ENCODE peak calls at places on chromosomes 6 and 20, in ten cellular contexts. One of them, this sample, is unnamed.

GRCh38 chr20:58714340-58714922 is 21.8 kb downstream of the NPEPL1 start:
- DNase-seq in BJ: no peak
- DNase-seq in WERI-Rb-1: no peak
- DNase-seq in HepG2: no peak
- DNase-seq in mucosa of descending colon: peak; percentile 34
- DNase-seq in left ventricle myocardium inferior: peak; percentile 8
- DNase-seq in foreskin fibroblast: no peak
- DNase-seq in ovary: peak; percentile 23
- DNase-seq in Peyer's patch: peak; percentile 44
- DNase-seq in stomach: no peak
- DNase-seq in this sample: peak; percentile 2

GRCh38 chr6:21208114-21208795 is 385.3 kb upstream of the SOX4 start:
- DNase-seq in BJ: no peak
- DNase-seq in WERI-Rb-1: no peak
- DNase-seq in HepG2: peak; percentile 83
- DNase-seq in mucosa of descending colon: no peak
- DNase-seq in left ventricle myocardium inferior: no peak
- DNase-seq in foreskin fibroblast: no peak
- DNase-seq in ovary: no peak
- DNase-seq in Peyer's patch: no peak
- DNase-seq in stomach: no peak
- DNase-seq in this sample: no peak

GRCh38 chr6:376823-377571 is 14.6 kb upstream of the IRF4 start:
- DNase-seq in BJ: no peak
- DNase-seq in WERI-Rb-1: no peak
- DNase-seq in HepG2: no peak
- DNase-seq in mucosa of descending colon: no peak
- DNase-seq in left ventricle myocardium inferior: no peak
- DNase-seq in foreskin fibroblast: no peak
- DNase-seq in ovary: peak; percentile 20
- DNase-seq in Peyer's patch: no peak
- DNase-seq in stomach: no peak
- DNase-seq in this sample: no peak

GRCh38 chr20:8562356-8562755 is 430.3 kb downstream of the PLCB1 start:
- DNase-seq in BJ: no peak
- DNase-seq in WERI-Rb-1: no peak
- DNase-seq in HepG2: no peak
- DNase-seq in mucosa of descending colon: no peak
- DNase-seq in left ventricle myocardium inferior: no peak
- DNase-seq in foreskin fibroblast: no peak
- DNase-seq in ovary: no peak
- DNase-seq in Peyer's patch: no peak
- DNase-seq in stomach: no peak
- DNase-seq in this sample: no peak

GRCh38 chr20:61904456-61904855 is 161.2 kb downstream of the TAF4 start:
- DNase-seq in BJ: no peak
- DNase-seq in WERI-Rb-1: no peak
- DNase-seq in HepG2: no peak
- DNase-seq in mucosa of descending colon: peak; percentile 41
- DNase-seq in left ventricle myocardium inferior: no peak
- DNase-seq in foreskin fibroblast: no peak
- DNase-seq in ovary: no peak
- DNase-seq in Peyer's patch: no peak
- DNase-seq in stomach: no peak
- DNase-seq in this sample: no peak

GRCh38 chr20:47606414-47607207 is 104.9 kb downstream of the NCOA3 start:
- DNase-seq in BJ: no peak
- DNase-seq in WERI-Rb-1: no peak
- DNase-seq in HepG2: no peak
- DNase-seq in mucosa of descending colon: no peak
- DNase-seq in left ventricle myocardium inferior: no peak
- DNase-seq in foreskin fibroblast: no peak
- DNase-seq in ovary: no peak
- DNase-seq in Peyer's patch: no peak
- DNase-seq in stomach: no peak
- DNase-seq in this sample: no peak

GRCh38 chr6:27293436-27294152 is 18.5 kb downstream of the POM121L2 start:
- DNase-seq in BJ: no peak
- DNase-seq in WERI-Rb-1: no peak
- DNase-seq in HepG2: peak; percentile 38
- DNase-seq in mucosa of descending colon: no peak
- DNase-seq in left ventricle myocardium inferior: no peak
- DNase-seq in foreskin fibroblast: peak; percentile 62
- DNase-seq in ovary: no peak
- DNase-seq in Peyer's patch: no peak
- DNase-seq in stomach: no peak
- DNase-seq in this sample: no peak

GRCh38 chr20:36728986-36729385 is 16.9 kb downstream of the NDRG3 start:
- DNase-seq in BJ: no peak
- DNase-seq in WERI-Rb-1: no peak
- DNase-seq in HepG2: peak; percentile 29
- DNase-seq in mucosa of descending colon: no peak
- DNase-seq in left ventricle myocardium inferior: no peak
- DNase-seq in foreskin fibroblast: no peak
- DNase-seq in ovary: no peak
- DNase-seq in Peyer's patch: no peak
- DNase-seq in stomach: no peak
- DNase-seq in this sample: no peak

GRCh38 chr20:36861875-36862801 is 13.8 kb upstream of the TLDC2 start:
- DNase-seq in BJ: peak; percentile 45
- DNase-seq in WERI-Rb-1: peak; percentile 66
- DNase-seq in HepG2: peak; percentile 87
- DNase-seq in mucosa of descending colon: peak; percentile 77
- DNase-seq in left ventricle myocardium inferior: peak; percentile 90
- DNase-seq in foreskin fibroblast: peak; percentile 90
- DNase-seq in ovary: peak; percentile 89
- DNase-seq in Peyer's patch: peak; percentile 70
- DNase-seq in stomach: peak; percentile 52
- DNase-seq in this sample: peak; percentile 98

GRCh38 chr20:33656783-33657703 is 5.1 kb upstream of the C20orf144 start:
- DNase-seq in BJ: no peak
- DNase-seq in WERI-Rb-1: no peak
- DNase-seq in HepG2: no peak
- DNase-seq in mucosa of descending colon: no peak
- DNase-seq in left ventricle myocardium inferior: peak; percentile 11
- DNase-seq in foreskin fibroblast: no peak
- DNase-seq in ovary: peak; percentile 44
- DNase-seq in Peyer's patch: peak; percentile 38
- DNase-seq in stomach: no peak
- DNase-seq in this sample: no peak

DNA sequence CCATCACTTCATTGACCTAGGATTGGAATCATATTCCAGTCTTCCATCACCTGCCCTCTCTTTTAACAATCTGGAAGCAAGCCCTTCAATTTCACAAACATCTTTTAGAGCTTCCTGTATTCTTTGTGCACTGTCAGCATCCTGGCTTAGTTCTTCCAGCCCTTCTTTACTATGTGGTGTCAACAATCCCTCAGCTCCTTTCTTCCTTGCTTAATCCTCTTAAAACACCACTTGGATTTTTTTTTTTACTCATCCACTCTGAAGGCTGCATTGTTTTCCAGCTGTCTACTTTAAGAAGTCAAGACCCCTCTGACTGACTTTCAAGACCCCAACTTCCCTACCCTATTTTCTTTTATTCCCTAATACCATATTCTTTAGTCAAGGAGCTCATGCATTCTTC is 4.5 kb downstream of the MEI4 start:
- DNase-seq in BJ: no peak
- DNase-seq in WERI-Rb-1: no peak
- DNase-seq in HepG2: no peak
- DNase-seq in mucosa of descending colon: no peak
- DNase-seq in left ventricle myocardium inferior: no peak
- DNase-seq in foreskin fibroblast: no peak
- DNase-seq in ovary: no peak
- DNase-seq in Peyer's patch: no peak
- DNase-seq in stomach: no peak
- DNase-seq in this sample: no peak
- TF ChIP-seq CTCF in BJ: no peak
- TF ChIP-seq CTCF in WERI-Rb-1: no peak
- TF ChIP-seq CTCF in HepG2: no peak
- TF ChIP-seq CTCF in mucosa of descending colon: no peak
- TF ChIP-seq CTCF in left ventricle myocardium inferior: no peak
- TF ChIP-seq CTCF in foreskin fibroblast: no peak
- TF ChIP-seq CTCF in ovary: no peak
- TF ChIP-seq CTCF in Peyer's patch: no peak
- TF ChIP-seq CTCF in stomach: no peak
- TF ChIP-seq CTCF in this sample: no peak

DNA sequence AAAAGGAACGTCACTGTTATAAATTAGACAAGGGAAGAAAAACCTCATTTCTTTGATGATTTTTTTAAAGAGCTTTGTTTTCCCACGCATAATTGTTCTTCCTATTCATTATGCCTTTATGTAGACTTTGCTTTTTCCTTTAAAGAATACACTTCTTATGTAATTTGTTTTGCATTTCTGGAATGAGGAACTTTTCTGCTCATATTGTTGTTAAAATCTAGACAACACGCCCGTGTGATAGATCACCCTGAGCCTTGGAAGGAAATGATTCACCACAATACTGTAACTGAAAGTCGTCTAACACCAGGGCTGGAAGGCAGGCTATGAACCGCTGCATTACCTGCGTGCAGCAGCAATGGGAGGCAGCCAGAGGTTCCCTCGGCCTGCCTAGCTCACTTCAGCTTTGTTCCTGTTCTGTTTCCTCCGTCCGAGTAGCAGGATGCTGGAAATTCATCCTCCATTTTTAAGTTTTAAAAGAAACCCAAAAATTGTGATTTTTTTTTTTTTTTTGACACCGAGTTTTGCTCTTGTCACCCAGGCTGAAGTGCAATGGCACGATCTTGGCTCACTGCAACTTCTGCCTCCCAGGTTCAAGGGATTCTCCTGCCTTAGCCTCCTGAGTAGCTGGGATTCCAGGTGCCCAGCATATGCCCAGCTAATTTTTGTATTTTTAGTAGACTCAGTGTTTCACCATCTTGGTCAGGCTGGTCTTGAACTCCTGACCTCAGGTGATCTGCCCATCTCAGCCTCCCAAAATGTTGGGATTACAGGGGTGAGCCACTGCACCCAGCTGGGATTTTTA is 49.6 kb upstream of the ZNF217 start:
- DNase-seq in BJ: peak; percentile 59
- DNase-seq in WERI-Rb-1: no peak
- DNase-seq in HepG2: no peak
- DNase-seq in mucosa of descending colon: peak; percentile 75
- DNase-seq in left ventricle myocardium inferior: no peak
- DNase-seq in foreskin fibroblast: peak; percentile 57
- DNase-seq in ovary: no peak
- DNase-seq in Peyer's patch: peak; percentile 57
- DNase-seq in stomach: peak; percentile 52
- DNase-seq in this sample: peak; percentile 34
- H3K4me3 ChIP-seq in BJ: no peak overlapping the region
- H3K4me3 ChIP-seq in WERI-Rb-1: no peak overlapping the region
- H3K4me3 ChIP-seq in HepG2: peak overlapping the region; percentile 64
- H3K4me3 ChIP-seq in mucosa of descending colon: no peak overlapping the region
- H3K4me3 ChIP-seq in left ventricle myocardium inferior: peak overlapping the region; percentile 22
- H3K4me3 ChIP-seq in foreskin fibroblast: no peak overlapping the region
- H3K4me3 ChIP-seq in ovary: no peak overlapping the region
- H3K4me3 ChIP-seq in Peyer's patch: no peak overlapping the region
- H3K4me3 ChIP-seq in stomach: no peak overlapping the region
- H3K4me3 ChIP-seq in this sample: no peak overlapping the region

DNA sequence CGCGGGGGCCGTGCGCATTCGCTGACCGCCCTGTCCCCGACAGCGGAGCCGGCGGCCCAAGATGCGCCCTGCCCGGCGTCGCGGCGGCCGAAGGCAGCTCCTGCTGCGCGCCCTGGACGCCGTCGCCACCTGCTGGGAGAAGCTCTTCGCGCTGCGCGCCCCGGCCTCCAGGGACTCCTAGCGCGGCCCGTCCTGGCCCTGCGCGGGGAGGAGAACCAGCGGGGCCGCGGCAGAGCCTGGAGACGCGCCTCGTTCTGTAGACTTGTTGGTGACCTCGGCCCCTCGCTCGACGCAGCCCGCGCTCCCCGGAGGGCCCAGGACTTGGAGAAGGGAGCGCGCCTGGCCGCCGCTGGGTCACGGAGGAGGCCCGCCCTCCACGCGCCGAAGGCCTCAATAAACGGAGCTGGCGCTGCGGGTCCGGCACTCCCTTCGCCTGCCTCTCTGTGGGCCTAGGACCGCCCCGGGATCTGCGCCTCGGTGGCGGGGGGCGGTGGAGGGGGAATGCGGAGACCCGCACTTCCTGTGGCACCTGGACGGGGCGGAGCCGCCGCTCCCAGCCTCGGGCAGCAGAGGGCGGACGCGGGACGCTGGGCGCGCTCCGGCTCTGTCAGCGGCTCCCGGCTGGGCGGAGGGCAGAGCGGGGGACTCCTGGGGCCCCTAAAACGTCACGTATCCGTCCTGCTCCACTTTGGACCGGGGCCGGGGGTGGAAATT is 2.8 kb downstream of the C20orf204 start:
- DNase-seq in BJ: no peak
- DNase-seq in WERI-Rb-1: peak; percentile 70
- DNase-seq in HepG2: no peak
- DNase-seq in mucosa of descending colon: peak; percentile 85
- DNase-seq in left ventricle myocardium inferior: peak; percentile 74
- DNase-seq in foreskin fibroblast: peak; percentile 63
- DNase-seq in ovary: peak; percentile 75
- DNase-seq in Peyer's patch: peak; percentile 85
- DNase-seq in stomach: peak; percentile 78
- DNase-seq in this sample: peak; percentile 54
- TF ChIP-seq CTCF in BJ: peak; percentile 60
- TF ChIP-seq CTCF in WERI-Rb-1: peak; percentile 67
- TF ChIP-seq CTCF in HepG2: peak; percentile 27
- TF ChIP-seq CTCF in mucosa of descending colon: peak; percentile 44
- TF ChIP-seq CTCF in left ventricle myocardium inferior: peak; percentile 81
- TF ChIP-seq CTCF in foreskin fibroblast: peak; percentile 51
- TF ChIP-seq CTCF in ovary: peak; percentile 29
- TF ChIP-seq CTCF in Peyer's patch: peak; percentile 58
- TF ChIP-seq CTCF in stomach: peak; percentile 44
- TF ChIP-seq CTCF in this sample: peak; percentile 62

GRCh38 chr6:137005073-137005472 is 39.7 kb downstream of the IL20RA start:
- DNase-seq in BJ: no peak
- DNase-seq in WERI-Rb-1: no peak
- DNase-seq in HepG2: no peak
- DNase-seq in mucosa of descending colon: no peak
- DNase-seq in left ventricle myocardium inferior: no peak
- DNase-seq in foreskin fibroblast: no peak
- DNase-seq in ovary: no peak
- DNase-seq in Peyer's patch: no peak
- DNase-seq in stomach: no peak
- DNase-seq in this sample: no peak

GRCh38 chr6:137002505-137002904 is 42.3 kb downstream of the IL20RA start:
- DNase-seq in BJ: no peak
- DNase-seq in WERI-Rb-1: no peak
- DNase-seq in HepG2: no peak
- DNase-seq in mucosa of descending colon: no peak
- DNase-seq in left ventricle myocardium inferior: no peak
- DNase-seq in foreskin fibroblast: no peak
- DNase-seq in ovary: no peak
- DNase-seq in Peyer's patch: no peak
- DNase-seq in stomach: no peak
- DNase-seq in this sample: no peak

GRCh38 chr6:137000825-137001224 is 43.9 kb downstream of the IL20RA start:
- DNase-seq in BJ: no peak
- DNase-seq in WERI-Rb-1: no peak
- DNase-seq in HepG2: no peak
- DNase-seq in mucosa of descending colon: no peak
- DNase-seq in left ventricle myocardium inferior: no peak
- DNase-seq in foreskin fibroblast: no peak
- DNase-seq in ovary: no peak
- DNase-seq in Peyer's patch: no peak
- DNase-seq in stomach: no peak
- DNase-seq in this sample: no peak

GRCh38 chr6:137001977-137002302 is 42.8 kb downstream of the IL20RA start:
- DNase-seq in BJ: no peak
- DNase-seq in WERI-Rb-1: no peak
- DNase-seq in HepG2: no peak
- DNase-seq in mucosa of descending colon: no peak
- DNase-seq in left ventricle myocardium inferior: no peak
- DNase-seq in foreskin fibroblast: no peak
- DNase-seq in ovary: no peak
- DNase-seq in Peyer's patch: no peak
- DNase-seq in stomach: no peak
- DNase-seq in this sample: no peak

GRCh38 chr6:137001287-137001976 is 43.3 kb downstream of the IL20RA start:
- DNase-seq in BJ: no peak
- DNase-seq in WERI-Rb-1: no peak
- DNase-seq in HepG2: peak; percentile 85
- DNase-seq in mucosa of descending colon: peak; percentile 48
- DNase-seq in left ventricle myocardium inferior: no peak
- DNase-seq in foreskin fibroblast: no peak
- DNase-seq in ovary: no peak
- DNase-seq in Peyer's patch: no peak
- DNase-seq in stomach: no peak
- DNase-seq in this sample: no peak
- H3K4me3 ChIP-seq in BJ: no peak overlapping the region
- H3K4me3 ChIP-seq in WERI-Rb-1: no peak overlapping the region
- H3K4me3 ChIP-seq in HepG2: no peak overlapping the region
- H3K4me3 ChIP-seq in mucosa of descending colon: no peak overlapping the region
- H3K4me3 ChIP-seq in left ventricle myocardium inferior: no peak overlapping the region
- H3K4me3 ChIP-seq in foreskin fibroblast: no peak overlapping the region
- H3K4me3 ChIP-seq in ovary: no peak overlapping the region
- H3K4me3 ChIP-seq in Peyer's patch: no peak overlapping the region
- H3K4me3 ChIP-seq in stomach: no peak overlapping the region
- H3K4me3 ChIP-seq in this sample: no peak overlapping the region

This sample was measured in prostate gland.